ENCODE peak calls at places on chromosomes 4 and X, in six cellular contexts. S is A549, E is right lobe of liver, V is tibial artery, R is GM12865, O is astrocyte of the cerebellum. F is an unnamed sample.
A peak's percentile ranks its signal among the peaks of the same experiment; 100 is the strongest.

GRCh38 chr4:38290360-38290759 is 330.2 kb downstream of the PTTG2 start:
- DNase-seq in S (no peak), E (no peak), V (no peak), R (no peak), O (peak; percentile 69), F (peak; percentile 16)

GRCh38 chr4:136283973-136284372 is 1248.3 kb downstream of the PCDH18 start:
- DNase-seq in S (no peak), E (no peak), V (no peak), R (no peak), O (no peak), F (no peak)

GRCh38 chr4:71093745-71094144 is 100.3 kb downstream of the DCK start:
- DNase-seq in S (no peak), E (no peak), V (no peak), R (no peak), O (no peak), F (no peak)

GRCh38 chr4:112668131-112668530 is 31.2 kb downstream of the LARP7 start:
- DNase-seq in S (no peak), E (no peak), V (no peak), R (no peak), O (no peak), F (no peak)

GRCh38 chrX:46992070-46992469 is 79.8 kb downstream of the JADE3 start:
- DNase-seq in S (no peak), E (no peak), V (no peak), R (no peak), O (no peak), F (no peak)

GRCh38 chr4:152243890-152244595 is 291.8 kb downstream of the FBXW7 start:
- DNase-seq in S (no peak), E (no peak), V (peak; percentile 69), R (no peak), O (no peak), F (no peak)

GRCh38 chr4:15341022-15341732 is 86.7 kb upstream of the C1QTNF7 start:
- DNase-seq in S (no peak), E (no peak), V (no peak), R (no peak), O (no peak), F (no peak)

GRCh38 chr4:1711906-1712215 is 258 bp downstream of the SLBP start:
- DNase-seq in S (no peak), E (no peak), V (no peak), R (no peak), O (no peak), F (no peak)

GRCh38 chr4:183602444-183603102 is 56.4 kb downstream of the RWDD4 start:
- DNase-seq in S (peak; percentile 14), E (no peak), V (no peak), R (peak; percentile 20), O (no peak), F (no peak)

GRCh38 chr4:169243808-169244207 is 26.9 kb downstream of the SH3RF1 start:
- DNase-seq in S (peak; percentile 32), E (no peak), V (no peak), R (no peak), O (peak; percentile 74), F (no peak)

GRCh38 chr4:139229534-139230039 is 50.4 kb downstream of the MGARP start:
- DNase-seq in S (peak; percentile 49), E (no peak), V (no peak), R (peak; percentile 61), O (peak; percentile 49), F (peak; percentile 46)

GRCh38 chr4:171118091-171118490 is 695.1 kb upstream of the GALNTL6 start:
- DNase-seq in S (no peak), E (no peak), V (no peak), R (no peak), O (no peak), F (no peak)

GRCh38 chr4:55866290-55866907 is 13.0 kb downstream of the EXOC1 start:
- DNase-seq in S (peak; percentile 67), E (no peak), V (no peak), R (peak; percentile 38), O (peak; percentile 89), F (peak; percentile 72)

GRCh38 chr4:150082241-150082640 is 4.0 kb downstream of the DCLK2 start:
- DNase-seq in S (no peak), E (no peak), V (no peak), R (peak; percentile 75), O (no peak), F (no peak)

GRCh38 chr4:149699642-149700041 is 116.0 kb downstream of the IQCM start:
- DNase-seq in S (no peak), E (no peak), V (no peak), R (no peak), O (no peak), F (no peak)

GRCh38 chr4:182928061-182928460 is 10.9 kb upstream of the DCTD start:
- DNase-seq in S (peak; percentile 11), E (no peak), V (no peak), R (peak; percentile 16), O (no peak), F (peak; percentile 40)

GRCh38 chr4:65416875-65417274 is 253.4 kb downstream of the EPHA5 start:
- DNase-seq in S (peak; percentile 7), E (peak; percentile 74), V (no peak), R (no peak), O (peak; percentile 8), F (no peak)

GRCh38 chrX:50697691-50698090 is 116.3 kb downstream of the SHROOM4 start:
- DNase-seq in S (no peak), E (no peak), V (no peak), R (no peak), O (peak; percentile 67), F (no peak)

GRCh38 chrX:134544614-134545255 is 84.8 kb downstream of the HPRT1 start:
- DNase-seq in S (no peak), E (no peak), V (no peak), R (no peak), O (no peak), F (no peak)

GRCh38 chr4:137125011-137125410 is 407.3 kb downstream of the PCDH18 start:
- DNase-seq in S (peak; percentile 39), E (no peak), V (peak; percentile 68), R (no peak), O (peak; percentile 8), F (no peak)

DNA sequence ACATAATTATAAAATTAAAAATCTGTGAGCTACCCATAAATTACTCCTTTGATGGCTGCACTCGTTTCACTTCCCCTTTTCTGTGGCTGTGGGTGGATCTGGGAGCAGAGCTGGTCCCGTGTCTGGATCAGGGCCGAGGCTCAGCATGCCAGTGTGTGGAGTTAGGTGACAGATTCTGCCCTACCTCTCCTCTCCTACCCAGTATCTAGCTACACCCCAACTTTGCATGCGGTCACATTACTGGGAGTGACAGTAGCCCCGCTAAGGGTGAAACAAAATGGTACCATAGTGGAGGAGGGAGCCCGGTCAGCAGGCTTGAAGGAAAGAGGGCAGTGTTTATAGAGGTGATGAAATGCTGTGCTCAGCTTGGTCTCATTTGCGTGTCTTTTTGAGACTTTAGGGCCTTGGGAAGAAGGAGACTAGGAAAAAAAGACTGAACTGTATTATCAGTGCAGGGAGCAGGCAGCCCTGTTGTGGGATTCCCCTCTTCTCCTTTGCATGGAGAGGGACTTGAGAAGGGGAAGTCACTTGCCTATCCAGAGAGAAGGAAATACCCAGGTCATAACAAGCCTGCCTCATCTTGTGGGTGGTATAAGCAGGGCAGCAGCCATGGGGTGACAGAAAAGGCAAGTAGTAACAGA is 48.4 kb downstream of the ARHGAP10 start:
- DNase-seq in S (no peak), E (no peak), V (no peak), R (peak; percentile 94), O (no peak), F (no peak)
- H3K4me3 ChIP-seq in S (no peak overlapping the region), E (no peak overlapping the region), V (no peak overlapping the region), R (peak overlapping the region; percentile 44), O (no peak overlapping the region), F (no peak overlapping the region)

GRCh38 chr4:7083597-7084563 is 16.0 kb upstream of the GRPEL1 start:
- DNase-seq in S (no peak), E (no peak), V (peak; percentile 37), R (no peak), O (no peak), F (no peak)
- H3K4me3 ChIP-seq in S (peak overlapping the region; percentile 38), E (peak overlapping the region; percentile 44), V (peak overlapping the region; percentile 2), R (no peak overlapping the region), O (no peak overlapping the region), F (no peak overlapping the region)

DNA sequence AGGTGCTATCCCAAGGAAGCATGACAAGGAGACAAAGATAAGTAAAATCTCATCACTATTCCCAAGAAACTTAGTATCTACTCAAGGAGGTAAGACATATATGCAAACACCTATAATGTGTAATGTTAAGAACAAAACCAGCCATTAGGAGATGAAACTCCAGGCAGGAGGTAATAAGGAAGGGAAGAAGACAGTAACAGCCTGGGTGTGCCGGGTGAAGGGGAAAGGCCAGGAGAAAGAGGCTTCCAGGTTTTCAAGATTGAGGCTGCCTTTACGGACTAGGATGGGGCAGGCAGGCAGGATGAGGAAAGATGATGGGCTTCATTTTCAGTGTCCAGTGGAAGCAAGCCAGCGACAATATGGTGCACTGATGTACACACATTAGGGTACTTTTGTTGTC is 62.5 kb downstream of the LEF1 start:
- DNase-seq in S (no peak), E (no peak), V (no peak), R (no peak), O (no peak), F (no peak)
- H3K4me3 ChIP-seq in S (no peak overlapping the region), E (no peak overlapping the region), V (no peak overlapping the region), R (no peak overlapping the region), O (no peak overlapping the region), F (no peak overlapping the region)

DNA sequence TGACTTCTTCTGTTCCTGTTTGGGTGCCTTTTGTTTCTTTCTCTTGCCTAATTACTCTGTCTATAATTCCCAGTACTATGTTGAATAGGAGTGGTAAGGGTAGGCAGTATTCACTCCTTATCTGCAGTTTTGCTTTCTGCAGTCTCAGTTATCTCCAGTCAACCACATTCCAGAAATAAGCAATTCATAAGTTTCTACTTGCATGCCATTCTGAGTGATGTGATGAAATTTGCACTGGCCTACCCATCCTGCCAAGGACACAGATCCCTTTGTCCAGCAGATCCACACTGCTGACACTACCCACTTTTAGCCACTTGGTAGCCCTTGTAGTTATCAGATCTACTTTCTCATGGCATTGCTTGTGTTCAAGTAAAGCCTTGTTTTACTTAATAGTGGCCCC is 971.6 kb upstream of the INTU start:
- DNase-seq in S (no peak), E (no peak), V (no peak), R (no peak), O (no peak), F (no peak)
- H3K4me3 ChIP-seq in S (no peak overlapping the region), E (no peak overlapping the region), V (no peak overlapping the region), R (no peak overlapping the region), O (no peak overlapping the region), F (no peak overlapping the region)

DNA sequence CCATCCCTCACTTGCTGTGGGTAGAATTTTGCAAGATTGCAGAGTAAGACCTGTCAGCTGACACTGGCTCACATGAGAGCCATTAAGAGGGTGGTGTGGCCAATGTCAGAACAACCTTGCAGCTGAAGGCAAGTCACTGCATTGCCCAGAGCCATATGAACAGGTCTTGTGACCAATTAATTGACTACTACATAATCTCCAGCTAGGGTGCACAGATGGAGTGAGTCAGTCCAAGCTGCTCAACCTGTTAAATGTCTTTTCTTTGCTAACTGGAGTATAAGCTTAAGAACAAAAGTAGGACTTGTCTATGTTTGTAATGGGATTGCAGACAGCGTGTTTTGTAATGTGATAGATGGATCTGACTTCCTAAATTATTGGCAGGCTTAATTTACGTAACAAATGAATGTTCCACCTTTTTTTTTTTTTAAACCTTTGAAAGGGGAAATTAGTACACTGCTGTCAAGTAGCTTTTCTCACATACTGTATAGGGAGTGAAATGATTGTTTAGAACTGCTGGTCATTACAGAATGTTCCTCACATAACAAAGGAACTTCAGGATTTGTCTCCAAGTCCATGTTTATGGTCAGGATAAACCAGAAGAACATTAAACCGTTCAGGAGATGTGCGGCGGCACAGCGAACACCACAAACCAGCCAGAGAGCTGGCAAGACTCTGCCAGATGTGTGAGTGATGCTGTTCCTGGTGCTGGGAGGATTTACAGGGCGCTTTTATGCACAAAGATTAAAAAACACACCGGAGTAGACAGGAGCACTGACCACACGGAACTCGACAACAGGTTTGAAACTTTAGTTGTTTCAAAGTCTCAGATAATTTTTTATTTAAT is 37.0 kb downstream of the FNIP2 start:
- DNase-seq in S (no peak), E (no peak), V (no peak), R (no peak), O (no peak), F (no peak)
- H3K4me3 ChIP-seq in S (no peak overlapping the region), E (no peak overlapping the region), V (no peak overlapping the region), R (no peak overlapping the region), O (no peak overlapping the region), F (no peak overlapping the region)